ENCODE peak calls at places on chromosomes 13 and 19, in seven cellular contexts. W is ovary, I is choroid plexus epithelial cell, Z is A549, D is lung, Y is left lung, B is pancreas. J is an unnamed sample.

GRCh38 chr19:7376151-7376852 is 27.6 kb downstream of the ARHGEF18 start:
- DNase-seq in B (no peak), D (no peak), W (no peak), I (no peak), Z (no peak), Y (no peak), J (no peak)

GRCh38 chr13:105918842-105919741 is 616.4 kb downstream of the EFNB2 start:
- DNase-seq in B (no peak), I (peak), Z (peak), D (no peak), W (no peak), Y (no peak), J (no peak)

GRCh38 chr13:100848304-100848703 is 173.7 kb upstream of the TMTC4 start:
- DNase-seq in D (no peak), Y (no peak), B (no peak), I (no peak), W (no peak), Z (no peak), J (no peak)

GRCh38 chr13:80274643-80275042 is 66.3 kb downstream of the SPRY2 start:
- DNase-seq in I (no peak), W (no peak), D (no peak), B (no peak), Y (no peak), Z (no peak), J (no peak)

GRCh38 chr13:55649485-55649884 is 1491.2 kb upstream of the PRR20A start:
- DNase-seq in I (no peak), Y (no peak), B (no peak), Z (no peak), D (no peak), W (no peak), J (no peak)

GRCh38 chr19:12937243-12938053 is 961 bp upstream of the CALR start:
- DNase-seq in Y (peak), B (no peak), Z (no peak), W (peak), D (no peak), I (no peak), J (no peak)

GRCh38 chr13:40102854-40103253 is 447.4 kb downstream of the COG6 start:
- DNase-seq in D (no peak), Z (peak), W (no peak), Y (no peak), B (no peak), I (peak), J (no peak)

GRCh38 chr19:39070888-39071287 is 13.3 kb upstream of the ACP7 start:
- DNase-seq in D (no peak), Z (no peak), Y (no peak), B (no peak), W (no peak), I (peak), J (no peak)

GRCh38 chr19:4379383-4380253 is 20.7 kb downstream of the SH3GL1 start:
- DNase-seq in Y (peak), B (peak), W (no peak), D (peak), I (peak), Z (peak), J (peak)

GRCh38 chr13:77815330-77815729 is 103.3 kb downstream of the EDNRB start:
- DNase-seq in Z (no peak), D (no peak), I (no peak), W (no peak), Y (no peak), B (no peak), J (no peak)

DNA sequence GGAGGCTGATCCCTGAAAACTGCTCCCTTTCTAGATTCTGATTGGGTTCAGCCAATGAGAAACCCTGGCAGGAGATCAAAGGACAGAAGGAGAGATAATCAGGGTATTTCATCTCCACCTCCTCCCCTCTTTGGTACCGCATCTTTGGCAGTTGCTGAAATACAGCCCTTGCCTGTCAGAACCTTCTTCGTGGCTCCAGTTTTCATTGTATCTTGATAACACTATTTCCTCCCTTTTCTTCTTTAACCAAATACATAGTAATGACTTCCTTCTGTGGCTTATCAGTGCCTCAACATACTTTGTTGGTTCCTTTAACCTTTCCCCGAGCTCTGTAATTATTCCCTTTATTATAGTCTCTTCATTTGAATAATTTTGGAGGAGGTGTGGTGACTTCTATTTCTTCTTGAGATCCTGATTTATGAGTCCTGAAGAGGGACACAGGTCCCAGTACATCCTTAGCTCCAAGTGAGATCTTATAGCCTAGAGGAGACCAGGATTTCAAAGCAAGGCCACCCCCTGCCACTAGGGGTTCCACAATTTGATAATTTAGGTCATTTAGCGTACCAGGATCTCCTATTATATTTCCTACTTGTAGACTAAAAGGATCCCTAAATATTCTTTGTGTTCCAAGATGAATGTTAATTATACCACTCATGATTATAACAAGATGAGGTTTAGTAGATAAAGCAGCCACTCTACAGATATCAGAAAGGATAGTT is 98.0 kb downstream of the EDNRB start:
- DNase-seq in I (no peak), B (no peak), W (no peak), D (no peak), Z (no peak), Y (no peak), J (no peak)
- TF ChIP-seq CTCF in I (peak), B (no peak), W (no peak), D (no peak), Z (no peak), Y (peak), J (no peak)

DNA sequence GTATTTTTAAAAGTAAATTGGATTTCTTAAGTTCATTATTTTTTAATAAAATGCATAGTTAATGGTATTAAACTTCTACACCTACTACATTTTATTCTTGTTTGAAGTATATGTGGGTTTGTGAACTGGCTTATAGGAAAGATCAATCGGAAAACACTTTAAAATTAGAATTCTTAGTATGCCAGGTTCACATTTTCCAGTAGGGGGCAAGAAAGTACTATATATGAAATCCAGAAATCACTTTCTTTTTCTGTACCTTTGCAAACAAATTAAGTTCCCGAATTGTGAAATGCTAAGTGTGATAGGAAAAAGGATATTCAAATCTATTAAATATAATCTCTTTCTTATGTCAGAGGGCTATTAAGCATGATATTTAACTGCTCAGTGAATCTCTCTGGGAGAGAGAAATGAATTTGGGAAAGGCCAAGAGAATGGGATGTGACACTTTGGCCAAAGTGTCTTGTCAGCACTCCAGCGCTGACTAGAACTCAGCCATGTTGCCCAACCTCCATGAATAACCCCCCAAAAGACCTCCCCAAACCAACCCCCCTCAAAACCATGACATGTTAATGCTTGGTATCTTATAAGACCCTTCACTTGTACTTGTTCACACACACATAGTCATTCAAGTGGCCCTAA is 122.6 kb upstream of the SLC10A2 start:
- DNase-seq in D (no peak), W (no peak), I (peak), Z (peak), Y (no peak), B (no peak), J (no peak)
- TF ChIP-seq CTCF in D (no peak), W (no peak), I (peak), Z (peak), Y (no peak), B (no peak), J (no peak)

DNA sequence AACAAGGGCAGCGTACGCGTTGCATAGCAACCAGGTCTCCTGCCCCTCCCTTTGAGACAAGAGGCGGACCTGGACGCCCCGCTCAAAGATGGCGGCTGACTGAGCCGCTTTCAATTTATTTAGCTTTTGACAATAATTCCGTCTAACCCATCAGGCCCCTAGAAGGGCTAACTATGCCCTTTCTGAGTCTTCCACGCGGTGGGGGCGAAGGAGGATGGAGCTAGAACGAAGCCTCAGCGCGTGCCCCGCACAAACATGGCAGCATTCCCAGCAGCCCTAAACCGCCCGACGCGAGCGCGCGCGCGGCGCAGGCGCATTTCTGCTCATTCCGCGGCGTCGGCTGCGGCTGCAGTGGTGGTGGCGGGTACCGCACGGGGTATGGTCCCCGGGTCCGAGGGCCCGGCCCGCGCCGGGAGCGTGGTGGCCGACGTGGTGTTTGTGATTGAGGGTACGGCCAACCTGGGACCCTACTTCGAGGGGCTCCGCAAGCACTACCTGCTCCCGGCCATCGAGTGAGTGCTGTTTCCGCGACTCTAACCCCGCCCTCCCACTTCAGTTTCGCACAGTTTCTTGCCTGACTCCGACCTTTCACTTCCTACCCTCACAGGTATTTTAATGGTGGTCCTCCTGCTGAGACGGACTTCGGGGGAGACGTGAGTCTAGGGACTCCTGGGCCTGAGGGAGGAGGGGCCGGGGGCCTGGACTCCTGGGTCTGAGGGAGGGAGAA is at the start of gene MED25:
- DNase-seq in D (peak), I (peak), W (peak), Y (peak), Z (peak), B (peak), J (peak)
- TF ChIP-seq CTCF in D (no peak), I (no peak), W (peak), Y (peak), Z (no peak), B (no peak), J (no peak)

GRCh38 chr19:58183822-58184215 is 958 bp downstream of the ZNF274 start:
- DNase-seq in Y (no peak), D (no peak), B (no peak), Z (no peak), W (no peak), I (no peak), J (no peak)
- TF ChIP-seq CTCF in Y (no peak), D (no peak), B (no peak), Z (no peak), W (no peak), I (no peak), J (no peak)

J was measured in activated B cell treated with CpG ODN at 0.5 μM for 24 hours.